ENCODE peak calls at places on chromosomes 4 and X, in five cellular contexts. O is trophoblast cell, C is K562, K is neural progenitor cell, A is GM23248. B is an unnamed sample.

GRCh38 chr4:5050520-5050955 is 742 bp upstream of the STK32B start:
- DNase-seq in C (peak; percentile 65), A (peak; percentile 91), K (peak; percentile 91), O (peak; percentile 35), B (peak; percentile 75)

GRCh38 chrX:100368167-100368566 is 41.9 kb downstream of the PCDH19 start:
- DNase-seq in C (no peak), K (peak; percentile 42), O (no peak), A (peak; percentile 22), B (peak; percentile 41)

GRCh38 chrX:1355131-1355799 is 18.7 kb downstream of the IL3RA start:
- DNase-seq in C (no peak), A (no peak), K (peak; percentile 41), O (no peak), B (no peak)

GRCh38 chrX:80808160-80808735 is 1.4 kb downstream of the BRWD3 start:
- DNase-seq in K (peak; percentile 68), C (peak; percentile 71), A (peak; percentile 76), O (peak; percentile 62), B (peak; percentile 80)

GRCh38 chr4:62544428-62544827 is 1344.3 kb downstream of the ADGRL3 start:
- DNase-seq in C (no peak), A (no peak), K (no peak), O (no peak), B (peak; percentile 25)

GRCh38 chr4:2743518-2744445 is 12.4 kb downstream of the TNIP2 start:
- DNase-seq in K (no peak), O (no peak), A (no peak), C (no peak), B (no peak)

GRCh38 chrX:16077811-16078210 is 45.6 kb upstream of the GRPR start:
- DNase-seq in A (no peak), K (no peak), C (no peak), O (no peak), B (no peak)

GRCh38 chr4:152307669-152308068 is 228.2 kb downstream of the FBXW7 start:
- DNase-seq in A (no peak), K (no peak), O (peak; percentile 14), C (no peak), B (peak; percentile 9)

GRCh38 chr4:166635367-166635766 is 598.9 kb downstream of the SPOCK3 start:
- DNase-seq in O (no peak), C (no peak), K (no peak), A (no peak), B (no peak)

GRCh38 chr4:41359069-41359769 is 102.5 kb downstream of the UCHL1 start:
- DNase-seq in C (no peak), K (peak; percentile 62), A (no peak), O (no peak), B (no peak)

GRCh38 chr4:186871856-186872255 is 148.2 kb upstream of the FAT1 start:
- DNase-seq in K (no peak), C (no peak), A (no peak), O (no peak), B (no peak)

GRCh38 chrX:120672389-120672788 is 42.5 kb upstream of the C1GALT1C1 start:
- DNase-seq in A (peak; percentile 87), C (no peak), O (no peak), K (no peak), B (peak; percentile 83)

GRCh38 chr4:100519205-100519604 is 1.4 kb upstream of the EMCN start:
- DNase-seq in C (no peak), O (no peak), K (no peak), A (no peak), B (no peak)

GRCh38 chr4:100417565-100417964 is 100.3 kb downstream of the EMCN start:
- DNase-seq in O (no peak), C (no peak), K (peak; percentile 41), A (peak; percentile 45), B (no peak)

GRCh38 chr4:85414972-85415371 is 60.0 kb upstream of the ARHGAP24 start:
- DNase-seq in O (no peak), C (no peak), K (no peak), A (no peak), B (no peak)

GRCh38 chr4:51843309-51844156 is 580 bp downstream of the DCUN1D4 start:
- DNase-seq in K (peak; percentile 78), C (peak; percentile 84), O (peak; percentile 18), A (peak; percentile 86), B (peak; percentile 57)

GRCh38 chr4:1115528-1116293 is 2.3 kb upstream of the RNF212 start:
- DNase-seq in A (no peak), O (peak; percentile 44), C (no peak), K (no peak), B (peak; percentile 23)

GRCh38 chr4:67332627-67333026 is 212.7 kb downstream of the CENPC start:
- DNase-seq in K (peak; percentile 27), C (peak; percentile 28), A (peak; percentile 46), O (peak; percentile 28), B (peak; percentile 59)

GRCh38 chr4:138953962-138954371 is 61.6 kb upstream of the NOCT start:
- DNase-seq in K (no peak), O (no peak), A (peak; percentile 79), C (no peak), B (peak; percentile 22)

GRCh38 chr4:182918044-182918607 is 940 bp upstream of the DCTD start:
- DNase-seq in K (no peak), A (peak; percentile 28), O (peak; percentile 37), C (no peak), B (no peak)

GRCh38 chr4:69896530-69897116 is 34.2 kb upstream of the CSN1S1 start:
- DNase-seq in O (no peak), K (peak; percentile 28), C (no peak), A (peak; percentile 54), B (peak; percentile 42)

GRCh38 chr4:37073226-37073840 is 171.2 kb upstream of the NWD2 start:
- DNase-seq in A (no peak), C (peak; percentile 44), K (no peak), O (peak; percentile 21), B (peak; percentile 6)

GRCh38 chrX:139290310-139290709 is 240.2 kb upstream of the F9 start:
- DNase-seq in K (no peak), O (no peak), C (no peak), A (peak; percentile 65), B (peak; percentile 74)

GRCh38 chr4:185583813-185584212 is 48.5 kb upstream of the PDLIM3 start:
- DNase-seq in K (no peak), A (no peak), C (no peak), O (no peak), B (no peak)

GRCh38 chrX:153029875-153030274 is 26.4 kb upstream of the PNMA3 start:
- DNase-seq in A (peak; percentile 18), O (no peak), K (no peak), C (no peak), B (no peak)

GRCh38 chrX:85993539-85994197 is 53.7 kb downstream of the CHM start:
- DNase-seq in O (no peak), A (peak; percentile 52), K (no peak), C (no peak), B (no peak)

GRCh38 chrX:54509401-54509800 is 13.4 kb upstream of the FGD1 start:
- DNase-seq in C (no peak), A (peak; percentile 12), K (no peak), O (no peak), B (no peak)

GRCh38 chr4:65597697-65598096 is 72.6 kb downstream of the EPHA5 start:
- DNase-seq in O (no peak), C (no peak), K (no peak), A (no peak), B (peak; percentile 21)

GRCh38 chr4:66373268-66373667 is 703.0 kb upstream of the EPHA5 start:
- DNase-seq in O (no peak), C (no peak), A (no peak), K (no peak), B (no peak)

GRCh38 chr4:174314770-174315169 is 31.1 kb downstream of the CEP44 start:
- DNase-seq in K (no peak), O (peak; percentile 8), A (peak; percentile 74), C (peak; percentile 14), B (peak; percentile 46)

GRCh38 chrX:10665681-10666080 is 45.3 kb upstream of the MID1 start:
- DNase-seq in K (no peak), C (no peak), A (no peak), O (no peak), B (no peak)

DNA sequence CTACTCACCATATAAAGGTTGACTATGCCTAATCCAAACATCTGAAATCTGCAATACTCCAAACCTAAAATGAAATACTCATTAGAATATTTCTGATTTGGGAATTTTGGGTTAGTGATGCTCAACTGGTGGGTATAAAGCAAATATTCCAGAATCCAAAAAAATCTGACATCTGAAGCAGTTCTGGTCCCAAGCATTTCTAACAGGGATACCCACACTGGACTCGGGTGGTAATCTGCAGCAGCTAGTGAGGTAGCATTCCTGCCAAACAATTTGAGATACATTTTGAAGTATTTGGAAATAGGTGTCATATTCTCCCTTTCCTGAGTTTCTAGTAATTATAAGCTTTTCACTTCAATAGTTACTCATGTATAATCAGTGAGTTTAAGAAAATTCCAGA is 49.6 kb upstream of the RPA4 start:
- DNase-seq in A (no peak), O (no peak), K (no peak), C (no peak), B (no peak)
- H3K9ac ChIP-seq in A (no peak overlapping the region), O (no peak overlapping the region), K (no peak overlapping the region), C (no peak overlapping the region), B (no peak overlapping the region)

DNA sequence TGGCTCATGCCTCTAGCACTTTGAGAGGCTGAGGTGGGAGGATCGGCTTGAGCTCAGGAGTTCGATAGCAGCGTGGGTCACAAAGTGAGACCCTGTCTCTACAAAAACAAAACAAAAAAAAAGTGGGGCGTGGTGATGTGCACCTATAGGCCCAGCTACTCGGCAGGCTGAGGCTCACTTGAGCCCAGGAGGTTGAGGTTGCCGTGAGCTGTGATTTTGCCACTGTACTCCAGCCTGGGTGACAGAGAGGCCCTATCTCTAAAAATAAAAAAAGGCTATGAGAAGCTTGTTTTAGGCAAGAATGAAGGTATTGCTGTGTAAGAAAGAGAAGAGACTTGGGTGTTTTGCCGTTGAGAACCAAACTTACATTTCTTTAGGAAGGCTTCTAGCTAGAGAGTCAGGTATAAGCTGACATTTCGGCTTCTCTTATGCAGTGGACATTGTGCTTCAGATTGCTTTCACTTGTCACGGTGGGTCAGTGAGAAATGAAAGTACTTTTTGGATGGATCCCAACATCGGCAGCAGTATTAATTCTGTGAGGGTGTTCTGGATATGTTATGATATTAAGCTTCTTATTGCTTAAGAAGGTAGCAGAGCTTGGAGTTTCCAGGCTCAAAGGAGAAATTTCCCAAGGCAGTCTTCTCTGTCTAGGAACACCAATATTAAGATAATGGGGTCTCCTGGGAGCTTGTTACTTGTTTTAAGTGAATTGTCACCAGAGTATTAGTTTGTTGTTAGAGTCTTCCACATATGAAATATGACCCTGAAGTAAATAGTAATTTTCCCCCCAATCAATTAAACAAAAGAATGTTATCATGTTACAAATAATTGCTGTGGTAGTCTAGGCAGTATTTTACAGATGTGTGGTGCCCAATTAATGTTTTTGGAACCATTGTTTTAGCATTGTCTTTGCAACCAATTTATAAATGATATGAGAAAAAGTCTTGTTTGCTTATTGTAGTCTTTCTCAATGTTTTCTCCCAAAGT is 17.6 kb downstream of the TMEM131L start:
- DNase-seq in K (no peak), O (no peak), C (no peak), A (no peak), B (no peak)
- H3K4me1 ChIP-seq in K (peaks cover 23% of the 10 kb centered on the region), O (peaks cover 14% of the 10 kb centered on the region), C (peaks cover 18% of the 10 kb centered on the region), A (peaks cover 34% of the 10 kb centered on the region), B (peaks cover 43% of the 10 kb centered on the region)

GRCh38 chr4:15672096-15672495 is 9.5 kb upstream of the FAM200B start:
- DNase-seq in A (no peak), C (no peak), O (peak; percentile 68), K (no peak), B (no peak)
- H3K9ac ChIP-seq in A (no peak overlapping the region), C (no peak overlapping the region), O (no peak overlapping the region), K (no peak overlapping the region), B (no peak overlapping the region)

DNA sequence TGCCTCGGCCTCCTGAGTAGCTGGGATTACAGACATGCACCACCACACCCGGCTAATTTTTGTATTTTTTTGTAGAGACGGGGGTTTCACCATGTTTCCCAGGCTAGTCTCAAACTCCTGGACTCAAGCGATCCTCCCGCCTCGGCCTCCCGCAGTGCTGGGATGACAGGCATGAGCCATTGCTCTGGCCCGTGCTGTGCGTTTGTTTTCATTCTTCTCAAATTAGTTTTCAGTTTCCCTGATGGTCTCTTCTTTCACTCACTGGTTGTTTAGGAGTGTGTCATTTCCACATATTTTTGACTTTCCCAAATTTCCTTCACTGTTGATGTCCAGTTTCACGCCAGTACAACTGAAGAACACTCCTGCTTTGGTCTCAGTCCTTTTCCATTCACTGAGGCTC is 31.8 kb downstream of the SH3TC1 start:
- DNase-seq in A (no peak), C (no peak), O (no peak), K (no peak), B (no peak)
- H3K4me1 ChIP-seq in A (peaks cover 8% of the 10 kb centered on the region), C (peaks cover 21% of the 10 kb centered on the region), O (peaks cover 13% of the 10 kb centered on the region), K (peaks cover 7% of the 10 kb centered on the region), B (peaks cover 13% of the 10 kb centered on the region)